ENCODE peak calls at places on chromosomes 16 and 17, in four cellular contexts. S is K562, K is HepG2, U is GM12878. O is an unnamed sample.

GRCh38 chr16:65235339-65236177 is 113.7 kb upstream of the CDH11 start:
- DNase-seq in S (no peak), K (no peak), U (no peak), O (no peak)

GRCh38 chr16:84568066-84568465 is 49.8 kb downstream of the COTL1 start:
- DNase-seq in S (no peak), K (no peak), U (no peak), O (no peak)

GRCh38 chr16:49281843-49282642 is 405 bp upstream of the CBLN1 start:
- DNase-seq in S (peak; percentile 92), K (no peak), U (no peak), O (peak; percentile 96)

GRCh38 chr17:57370051-57370581 is 113.8 kb downstream of the MSI2 start:
- DNase-seq in S (peak; percentile 28), K (peak; percentile 94), U (no peak), O (no peak)

GRCh38 chr16:75424096-75424762 is 9.1 kb downstream of the CFDP1 start:
- DNase-seq in S (no peak), K (peak; percentile 78), U (no peak), O (no peak)

GRCh38 chr16:57264381-57264780 is 19.3 kb downstream of the ARL2BP start:
- DNase-seq in S (no peak), K (no peak), U (no peak), O (no peak)

GRCh38 chr16:58459344-58460218 is 40.4 kb upstream of the NDRG4 start:
- DNase-seq in S (peak; percentile 45), K (peak; percentile 62), U (no peak), O (no peak)

GRCh38 chr17:68398731-68399637 is 58.3 kb downstream of the WIPI1 start:
- DNase-seq in S (peak; percentile 68), K (peak; percentile 91), U (no peak), O (peak; percentile 79)

GRCh38 chr16:57606147-57606846 is 22.1 kb upstream of the ADGRG1 start:
- DNase-seq in S (peak; percentile 19), K (no peak), U (no peak), O (no peak)

GRCh38 chr17:52824542-52824941 is 666.0 kb upstream of the CA10 start:
- DNase-seq in S (no peak), K (peak; percentile 59), U (no peak), O (no peak)

GRCh38 chr17:42518755-42519545 is 17.1 kb upstream of the NAGLU start:
- DNase-seq in S (peak; percentile 93), K (peak; percentile 63), U (no peak), O (no peak)

GRCh38 chr17:72560303-72561247 is 439.8 kb downstream of the SOX9 start:
- DNase-seq in S (peak; percentile 65), K (peak; percentile 68), U (no peak), O (peak; percentile 82)

GRCh38 chr16:11100239-11100750 is 155.7 kb downstream of the SOCS1 start:
- DNase-seq in S (peak; percentile 91), K (no peak), U (peak; percentile 74), O (peak; percentile 60)

GRCh38 chr16:69143116-69143515 is 10.7 kb downstream of the UTP4 start:
- DNase-seq in S (peak; percentile 20), K (peak; percentile 30), U (no peak), O (no peak)

GRCh38 chr17:33469411-33469810 is 176.3 kb upstream of the ASIC2 start:
- DNase-seq in S (no peak), K (no peak), U (no peak), O (no peak)

GRCh38 chr17:19705201-19705600 is 11.2 kb downstream of the SLC47A2 start:
- DNase-seq in S (no peak), K (no peak), U (no peak), O (no peak)

GRCh38 chr16:75000481-75001081 is 1.8 kb downstream of the ZNRF1 start:
- DNase-seq in S (no peak), K (no peak), U (no peak), O (no peak)

GRCh38 chr17:4872786-4873185 is 26.6 kb upstream of the C17orf107 start:
- DNase-seq in S (no peak), K (no peak), U (no peak), O (no peak)

GRCh38 chr16:27408012-27408601 is 6.1 kb downstream of the IL21R start:
- DNase-seq in S (no peak), K (peak; percentile 89), U (peak; percentile 76), O (no peak)

GRCh38 chr16:13956635-13957196 is 36.8 kb downstream of the ERCC4 start:
- DNase-seq in S (no peak), K (no peak), U (peak; percentile 60), O (no peak)

GRCh38 chr16:19294156-19294649 is 8.7 kb downstream of the CLEC19A start:
- DNase-seq in S (no peak), K (no peak), U (peak; percentile 84), O (no peak)

GRCh38 chr17:42653179-42654124 is 5.6 kb upstream of the TUBG2 start:
- DNase-seq in S (peak; percentile 45), K (no peak), U (no peak), O (no peak)

GRCh38 chr17:80949451-80950421 is 41.9 kb upstream of the CHMP6 start:
- DNase-seq in S (no peak), K (no peak), U (no peak), O (no peak)

GRCh38 chr17:13460646-13461045 is 141.1 kb downstream of the HS3ST3A1 start:
- DNase-seq in S (no peak), K (no peak), U (no peak), O (no peak)

GRCh38 chr17:78991906-78992532 is 12.3 kb upstream of the LGALS3BP start:
- DNase-seq in S (no peak), K (no peak), U (no peak), O (no peak)

GRCh38 chr17:4806770-4807533 is at the start of gene PLD2:
- DNase-seq in S (peak; percentile 84), K (peak; percentile 69), U (no peak), O (no peak)

GRCh38 chr17:81899514-81900166 is 2.4 kb upstream of the NPB start:
- DNase-seq in S (no peak), K (no peak), U (no peak), O (no peak)

GRCh38 chr17:73068322-73069153 is 23.9 kb downstream of the SLC39A11 start:
- DNase-seq in S (no peak), K (peak; percentile 99), U (no peak), O (no peak)

GRCh38 chr16:14070877-14071575 is at the start of gene MRTFB:
- DNase-seq in S (peak; percentile 86), K (peak; percentile 80), U (peak; percentile 25), O (peak; percentile 94)

GRCh38 chr16:10497132-10498088 is 83.0 kb downstream of the EMP2 start:
- DNase-seq in S (peak; percentile 95), K (no peak), U (no peak), O (no peak)

GRCh38 chr17:14118951-14119350 is 49.6 kb downstream of the COX10 start:
- DNase-seq in S (no peak), K (no peak), U (peak; percentile 15), O (no peak)

GRCh38 chr17:34654276-34654675 is 74.9 kb downstream of the TMEM132E start:
- DNase-seq in S (no peak), K (no peak), U (no peak), O (no peak)

GRCh38 chr17:34654871-34655270 is 75.5 kb downstream of the TMEM132E start:
- DNase-seq in S (no peak), K (no peak), U (no peak), O (no peak)

GRCh38 chr17:34656801-34657200 is 77.4 kb downstream of the TMEM132E start:
- DNase-seq in S (no peak), K (no peak), U (no peak), O (no peak)

GRCh38 chr17:34663714-34664113 is 84.3 kb downstream of the TMEM132E start:
- DNase-seq in S (no peak), K (no peak), U (no peak), O (no peak)

GRCh38 chr17:34658796-34659195 is 79.4 kb downstream of the TMEM132E start:
- DNase-seq in S (no peak), K (no peak), U (no peak), O (no peak)
- TF ChIP-seq SRF in S (no peak), K (no peak), U (no peak), O (no peak)

GRCh38 chr16:20928774-20929411 is 28.3 kb downstream of the LYRM1 start:
- DNase-seq in S (no peak), K (no peak), U (no peak), O (no peak)
- TF ChIP-seq USF2 in S (no peak), K (no peak), U (no peak), O (no peak)

GRCh38 chr16:79158337-79158736 is 442.2 kb downstream of the MAF start:
- DNase-seq in S (no peak), K (no peak), U (no peak), O (no peak)

GRCh38 chr16:79155904-79156303 is 444.6 kb downstream of the MAF start:
- DNase-seq in S (no peak), K (no peak), U (no peak), O (no peak)

GRCh38 chr16:79154081-79154480 is 446.5 kb downstream of the MAF start:
- DNase-seq in S (no peak), K (no peak), U (no peak), O (no peak)

GRCh38 chr16:79159650-79160049 is 440.9 kb downstream of the MAF start:
- DNase-seq in S (no peak), K (no peak), U (no peak), O (no peak)

DNA sequence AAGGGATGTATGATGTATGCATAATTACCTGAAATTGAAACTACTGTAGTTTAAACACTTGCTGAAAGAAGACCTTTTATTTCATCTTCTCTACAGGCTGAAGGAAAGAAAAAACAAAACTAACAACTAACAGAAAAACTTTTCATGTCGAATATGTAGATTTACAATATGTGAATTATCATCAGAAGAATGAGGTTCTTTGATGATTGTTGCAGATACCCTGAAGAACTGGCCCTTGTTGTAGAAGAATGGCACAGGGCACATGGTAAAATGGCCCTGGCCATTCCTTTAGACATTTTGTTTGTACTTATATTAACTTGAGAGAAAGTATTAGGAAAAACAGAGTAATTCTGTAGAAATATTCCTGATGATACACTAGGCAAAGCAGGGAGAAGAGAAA is 443.8 kb downstream of the MAF start:
- DNase-seq in S (no peak), K (no peak), U (no peak), O (no peak)
- TF ChIP-seq SRF in S (no peak), K (no peak), U (no peak), O (no peak)

GRCh38 chr16:4680673-4681470 is 12.5 kb upstream of the NUDT16L1 start:
- DNase-seq in S (no peak), K (no peak), U (no peak), O (no peak)
- TF ChIP-seq USF2 in S (no peak), K (no peak), U (no peak), O (no peak)

GRCh38 chr17:65466547-65466946 is 94.9 kb downstream of the AXIN2 start:
- DNase-seq in S (no peak), K (no peak), U (no peak), O (no peak)
- TF ChIP-seq SRF in S (no peak), K (no peak), U (no peak), O (no peak)

O was measured in H1.